ENCODE peak calls at places on chromosomes 5 and 9, in seven cellular contexts. G is IMR-90, H is mesendoderm, Q is H9, A is neuronal stem cell, Z is mesenchymal stem cell, S is H1. U is an unnamed sample. For H3K4me1, the result is how much of the 10 kb centered on the place peaks cover.

GRCh38 chr9:35649431-35650340 is 1.0 kb downstream of the SIT1 start:
- DNase-seq in G (no peak), H (no peak), Q (no peak), A (no peak), Z (no peak), S (no peak), U (no peak)

GRCh38 chr5:16886366-16886736 is 49.7 kb downstream of the MYO10 start:
- DNase-seq in G (peak), H (no peak), Q (no peak), A (no peak), Z (peak), S (no peak), U (peak)

GRCh38 chr5:147857302-147858129 is 21.0 kb upstream of the SCGB3A2 start:
- DNase-seq in G (peak), H (peak), Q (peak), A (peak), Z (peak), S (peak), U (peak)

GRCh38 chr5:62560786-62561185 is 17.8 kb upstream of the LRRC70 start:
- DNase-seq in G (no peak), H (no peak), Q (no peak), A (no peak), Z (no peak), S (no peak), U (no peak)

GRCh38 chr5:166068547-166069335 is 2222.7 kb upstream of the WWC1 start:
- DNase-seq in G (no peak), H (no peak), Q (no peak), A (no peak), Z (peak), S (no peak), U (peak)

GRCh38 chr5:135429886-135430437 is 17.2 kb downstream of the DCANP1 start:
- DNase-seq in G (no peak), H (no peak), Q (peak), A (no peak), Z (no peak), S (no peak), U (no peak)

GRCh38 chr5:152527358-152528048 is 122.4 kb upstream of the NMUR2 start:
- DNase-seq in G (no peak), H (no peak), Q (no peak), A (no peak), Z (no peak), S (no peak), U (no peak)

GRCh38 chr5:56175465-56175864 is 57.7 kb downstream of the ANKRD55 start:
- DNase-seq in G (peak), H (peak), Q (no peak), A (peak), Z (peak), S (peak), U (no peak)

GRCh38 chr9:111477677-111478076 is 6.5 kb downstream of the ECPAS start:
- DNase-seq in G (no peak), H (no peak), Q (no peak), A (no peak), Z (no peak), S (no peak), U (no peak)

GRCh38 chr5:109410389-109411174 is 808 bp upstream of the PJA2 start:
- DNase-seq in G (peak), H (peak), Q (peak), A (peak), Z (peak), S (no peak), U (peak)

GRCh38 chr9:32928912-32929311 is 72.5 kb downstream of the APTX start:
- DNase-seq in G (no peak), H (no peak), Q (no peak), A (no peak), Z (no peak), S (no peak), U (no peak)

GRCh38 chr5:118578093-118578492 is 410.3 kb downstream of the DTWD2 start:
- DNase-seq in G (no peak), H (no peak), Q (no peak), A (no peak), Z (no peak), S (no peak), U (no peak)

GRCh38 chr5:158979749-158980521 is 119.8 kb downstream of the EBF1 start:
- DNase-seq in G (peak), H (peak), Q (no peak), A (no peak), Z (peak), S (no peak), U (no peak)

GRCh38 chr5:81520769-81521168 is 126.8 kb upstream of the ACOT12 start:
- DNase-seq in G (no peak), H (no peak), Q (no peak), A (no peak), Z (no peak), S (no peak), U (no peak)
- H3K4me1 ChIP-seq in G (under half), H (under half), Q (under half), A (under half), Z (under half), S (under half), U (under half)

DNA sequence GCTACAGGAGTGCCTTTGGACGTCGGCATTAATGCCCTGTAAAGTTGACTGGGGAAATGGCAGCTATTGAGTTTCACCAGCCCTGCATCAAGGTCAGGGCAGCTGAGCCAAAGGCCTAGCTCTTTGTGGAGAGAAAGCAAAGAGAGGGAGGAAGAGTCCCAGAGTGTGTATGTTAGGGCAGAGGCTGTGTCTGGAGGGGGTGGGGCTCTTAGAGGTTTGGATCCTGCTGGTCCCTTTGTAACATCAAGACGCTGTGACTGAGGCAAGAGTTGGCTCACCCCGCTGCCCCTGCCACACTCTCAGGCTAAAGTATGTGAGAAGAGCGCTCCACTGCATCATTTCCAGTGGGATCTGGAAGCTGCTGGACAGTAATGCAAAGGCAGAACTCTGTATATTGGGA is 34.3 kb downstream of the TMOD1 start:
- DNase-seq in G (no peak), H (no peak), Q (no peak), A (no peak), Z (no peak), S (no peak), U (no peak)
- H3K23ac ChIP-seq in G (no peak), H (no peak), Q (no peak), A (no peak), Z (no peak), S (no peak), U (no peak)

GRCh38 chr5:14179446-14179845 is 36.3 kb downstream of the TRIO start:
- DNase-seq in G (no peak), H (no peak), Q (no peak), A (no peak), Z (no peak), S (no peak), U (peak)
- H3K9ac ChIP-seq in G (peak), H (no peak), Q (no peak), A (no peak), Z (peak), S (no peak), U (no peak)

GRCh38 chr9:72998363-72998762 is 45.5 kb upstream of the ALDH1A1 start:
- DNase-seq in G (no peak), H (no peak), Q (no peak), A (no peak), Z (no peak), S (no peak), U (no peak)

GRCh38 chr9:72996684-72997314 is 43.9 kb upstream of the ALDH1A1 start:
- DNase-seq in G (no peak), H (no peak), Q (no peak), A (no peak), Z (no peak), S (no peak), U (no peak)

GRCh38 chr9:72996106-72996505 is 43.3 kb upstream of the ALDH1A1 start:
- DNase-seq in G (no peak), H (no peak), Q (no peak), A (no peak), Z (no peak), S (no peak), U (no peak)

GRCh38 chr9:72997387-72997995 is 44.6 kb upstream of the ALDH1A1 start:
- DNase-seq in G (no peak), H (no peak), Q (peak), A (no peak), Z (no peak), S (no peak), U (no peak)

GRCh38 chr9:72995131-72996024 is 42.5 kb upstream of the ALDH1A1 start:
- DNase-seq in G (no peak), H (no peak), Q (no peak), A (no peak), Z (no peak), S (no peak), U (no peak)
- H3K4me1 ChIP-seq in G (under half), H (under half), Q (under half), A (under half), Z (under half), S (under half), U (under half)

GRCh38 chr5:34039398-34040157 is 3.4 kb downstream of the C1QTNF3 start:
- DNase-seq in G (no peak), H (no peak), Q (no peak), A (no peak), Z (no peak), S (no peak), U (peak)
- H3K23ac ChIP-seq in G (no peak), H (no peak), Q (no peak), A (no peak), Z (no peak), S (no peak), U (no peak)

GRCh38 chr9:136240941-136241340 is 4.7 kb downstream of the QSOX2 start:
- DNase-seq in G (no peak), H (no peak), Q (no peak), A (no peak), Z (no peak), S (no peak), U (no peak)
- H3K9ac ChIP-seq in G (no peak), H (no peak), Q (no peak), A (peak), Z (no peak), S (no peak), U (no peak)

GRCh38 chr9:100718717-100719116 is 140.8 kb downstream of the CAVIN4 start:
- DNase-seq in G (no peak), H (no peak), Q (no peak), A (no peak), Z (no peak), S (no peak), U (no peak)
- H3K4me1 ChIP-seq in G (under half), H (under half), Q (under half), A (under half), Z (under half), S (under half), U (under half)

GRCh38 chr9:65435464-65435863 is 150.5 kb upstream of the FOXD4L5 start:
- DNase-seq in G (no peak), H (no peak), Q (no peak), A (no peak), Z (no peak), S (no peak), U (no peak)
- H3K23ac ChIP-seq in G (no peak), H (no peak), Q (no peak), A (no peak), Z (no peak), S (no peak), U (no peak)

GRCh38 chr5:149930060-149930753 is 14.4 kb downstream of the PDE6A start:
- DNase-seq in G (no peak), H (no peak), Q (no peak), A (no peak), Z (no peak), S (no peak), U (no peak)
- H3K9ac ChIP-seq in G (no peak), H (no peak), Q (no peak), A (no peak), Z (peak), S (no peak), U (no peak)